ENCODE peak calls at places on chromosome 12, in seven cellular contexts. F, P, M, V, W, Y and S are unnamed samples.

GRCh38 chr12:92047058-92047826 is 98.4 kb downstream of the BTG1 start:
- DNase-seq in Y (no peak), F (no peak), M (no peak), W (no peak), P (no peak), V (no peak), S (no peak)

GRCh38 chr12:11839093-11839641 is 189.7 kb downstream of the ETV6 start:
- DNase-seq in V (no peak), W (no peak), M (no peak), Y (no peak), F (peak), P (peak), S (no peak)

GRCh38 chr12:95989504-95990123 is 6.5 kb downstream of the HAL start:
- DNase-seq in M (no peak), P (no peak), F (no peak), W (no peak), V (no peak), Y (no peak), S (peak)

GRCh38 chr12:48973084-48973483 is 1.5 kb upstream of the WNT10B start:
- DNase-seq in M (no peak), F (no peak), P (no peak), Y (no peak), V (no peak), W (no peak), S (no peak)

GRCh38 chr12:24177889-24178288 is 228.4 kb upstream of the SOX5 start:
- DNase-seq in W (no peak), M (no peak), V (no peak), F (no peak), P (no peak), Y (no peak), S (no peak)

GRCh38 chr12:71440393-71441349 is 1.1 kb downstream of the LGR5 start:
- DNase-seq in M (no peak), P (peak), W (peak), Y (peak), V (peak), F (peak), S (no peak)

GRCh38 chr12:96386794-96387193 is 13.4 kb downstream of the CDK17 start:
- DNase-seq in V (no peak), P (no peak), W (no peak), Y (no peak), M (no peak), F (no peak), S (no peak)

GRCh38 chr12:56781726-56782125 is 18.6 kb downstream of the HSD17B6 start:
- DNase-seq in V (no peak), F (no peak), W (no peak), Y (no peak), P (no peak), M (no peak), S (no peak)

DNA sequence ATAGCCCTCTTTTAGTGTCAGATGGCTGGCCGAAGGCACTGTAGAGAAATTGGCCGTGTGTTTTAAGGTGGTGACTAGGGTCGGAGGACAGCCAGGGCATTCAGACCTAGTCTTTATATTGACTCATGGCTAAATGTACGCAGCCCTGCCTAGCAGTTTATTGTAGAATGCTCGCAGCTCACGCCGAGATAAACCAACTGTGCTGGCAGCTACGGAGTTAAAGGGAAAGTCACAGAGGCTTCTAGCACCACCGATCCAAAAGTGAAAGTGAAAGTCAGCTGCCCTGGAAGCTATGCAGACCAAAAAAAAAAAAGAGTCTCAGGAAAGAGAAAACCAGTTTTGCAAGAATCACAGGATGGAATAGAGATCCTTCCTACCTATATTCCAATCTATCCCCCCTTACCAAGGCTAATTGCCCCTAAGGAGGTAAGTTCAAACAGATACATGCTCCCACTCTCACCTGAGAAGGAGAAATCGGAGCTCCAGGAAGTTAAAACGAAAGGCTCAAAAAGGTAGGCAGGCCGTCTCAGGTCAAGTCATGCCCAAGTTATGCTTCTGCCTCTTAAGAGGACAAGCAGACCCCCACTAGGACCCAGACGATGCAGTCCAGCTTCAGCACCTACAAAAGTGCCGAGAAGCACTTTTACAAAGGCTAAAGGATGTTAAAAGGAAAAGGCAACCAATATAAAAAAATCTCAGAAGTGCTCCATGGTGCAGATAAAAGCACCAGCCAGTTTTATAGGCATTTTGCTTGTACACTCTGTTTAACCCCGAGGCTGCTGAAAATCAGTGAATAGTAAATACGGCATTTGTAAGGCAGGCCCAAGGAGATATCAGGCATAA is 24.8 kb downstream of the KLRK1 start:
- DNase-seq in Y (no peak), M (peak), F (peak), P (peak), V (peak), W (peak), S (no peak)
- TF ChIP-seq EP300 in Y (no peak), M (no peak), F (no peak), P (no peak), V (no peak), W (no peak), S (no peak)

GRCh38 chr12:121921106-121921505 is 2.7 kb downstream of the CFAP251 start:
- DNase-seq in F (no peak), Y (no peak), V (no peak), W (no peak), M (no peak), P (no peak), S (no peak)
- TF ChIP-seq EP300 in F (no peak), Y (no peak), V (no peak), W (no peak), M (no peak), P (no peak), S (no peak)

DNA sequence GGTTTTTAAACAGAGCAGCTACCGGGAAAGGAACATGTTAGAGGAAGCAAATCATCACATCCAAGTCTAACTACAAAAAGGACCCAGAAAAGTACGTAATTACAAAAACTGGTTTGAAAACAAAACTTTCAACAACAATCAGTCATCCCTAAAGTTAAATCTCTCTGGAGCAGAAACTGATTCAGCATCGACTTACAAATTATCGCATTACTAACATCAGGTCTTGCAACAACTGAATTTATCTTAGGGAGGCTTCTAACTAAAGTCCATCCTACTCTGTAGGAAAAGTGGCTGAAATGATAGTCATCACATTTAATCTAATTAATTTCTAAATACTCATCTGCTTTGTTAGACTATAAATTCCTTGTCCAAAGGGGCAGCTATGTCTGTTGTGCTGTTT is 136.9 kb downstream of the MED13L start:
- DNase-seq in F (no peak), Y (no peak), P (no peak), V (no peak), M (no peak), W (no peak), S (no peak)
- TF ChIP-seq EP300 in F (no peak), Y (no peak), P (no peak), V (no peak), M (no peak), W (no peak), S (no peak)

GRCh38 chr12:3311027-3311402 is 180.0 kb upstream of the PRMT8 start:
- DNase-seq in P (peak), W (peak), M (no peak), F (no peak), V (no peak), Y (no peak), S (no peak)
- TF ChIP-seq EP300 in P (no peak), W (no peak), M (no peak), F (no peak), V (no peak), Y (no peak), S (no peak)

DNA sequence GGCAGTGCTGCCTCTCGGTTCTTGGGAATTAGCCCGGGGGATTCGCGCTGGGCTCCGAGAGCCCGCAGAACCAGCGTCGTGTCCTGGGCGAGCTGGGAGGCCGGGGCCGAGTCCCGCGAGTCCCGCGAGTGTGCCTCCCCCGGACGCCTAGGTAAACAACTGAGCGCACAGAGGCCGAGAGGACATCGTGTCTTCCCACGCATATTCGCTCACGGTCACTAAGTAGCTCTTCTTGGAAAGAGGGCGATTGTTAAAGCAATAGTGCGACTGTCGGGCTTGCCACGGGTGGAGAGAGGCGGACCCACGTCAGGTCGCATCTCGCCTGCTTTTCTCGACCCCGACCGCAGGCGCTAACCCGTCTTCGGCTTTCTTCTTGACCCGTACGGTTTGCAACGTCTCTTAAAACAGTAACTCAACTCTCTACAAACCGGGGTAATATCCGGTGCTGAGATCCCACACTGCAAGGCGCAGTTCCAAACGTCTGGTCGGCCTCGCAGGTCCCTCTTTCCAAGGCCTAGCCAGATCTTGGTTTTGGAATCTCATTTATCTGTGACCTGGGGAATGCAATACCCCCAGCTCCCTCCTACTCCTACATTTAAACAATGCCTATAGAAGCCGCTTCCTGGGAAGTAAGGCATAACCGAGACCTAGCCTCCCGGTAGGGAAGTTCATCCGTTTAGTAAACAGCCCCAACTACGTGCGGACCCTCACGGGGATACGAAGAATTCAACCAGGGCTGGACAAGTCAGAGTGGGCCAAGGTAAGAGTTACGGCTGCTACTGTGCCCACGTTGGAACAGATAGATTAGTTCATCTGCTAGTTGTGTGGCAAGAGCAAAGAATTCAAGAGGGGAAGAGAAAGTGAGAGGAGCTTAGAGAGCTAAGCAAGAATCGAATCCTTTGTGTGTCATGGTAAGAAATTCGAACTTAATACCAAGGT is 736 bp upstream of the PHLDA1 start:
- DNase-seq in P (peak), Y (no peak), W (peak), V (peak), M (peak), F (peak), S (peak)
- TF ChIP-seq EP300 in P (no peak), Y (no peak), W (no peak), V (no peak), M (no peak), F (no peak), S (no peak)

GRCh38 chr12:124698998-124699305 is 131.5 kb upstream of the NCOR2 start:
- DNase-seq in P (no peak), M (no peak), V (no peak), W (no peak), F (no peak), Y (no peak), S (no peak)

GRCh38 chr12:124700810-124701594 is 133.6 kb upstream of the NCOR2 start:
- DNase-seq in Y (no peak), M (no peak), V (peak), P (no peak), W (peak), F (no peak), S (no peak)

GRCh38 chr12:124698211-124698997 is 131.0 kb upstream of the NCOR2 start:
- DNase-seq in F (no peak), P (no peak), M (no peak), V (no peak), Y (no peak), W (peak), S (no peak)

GRCh38 chr12:124702736-124703135 is 135.3 kb upstream of the NCOR2 start:
- DNase-seq in M (no peak), W (no peak), V (no peak), F (no peak), P (no peak), Y (no peak), S (no peak)

DNA sequence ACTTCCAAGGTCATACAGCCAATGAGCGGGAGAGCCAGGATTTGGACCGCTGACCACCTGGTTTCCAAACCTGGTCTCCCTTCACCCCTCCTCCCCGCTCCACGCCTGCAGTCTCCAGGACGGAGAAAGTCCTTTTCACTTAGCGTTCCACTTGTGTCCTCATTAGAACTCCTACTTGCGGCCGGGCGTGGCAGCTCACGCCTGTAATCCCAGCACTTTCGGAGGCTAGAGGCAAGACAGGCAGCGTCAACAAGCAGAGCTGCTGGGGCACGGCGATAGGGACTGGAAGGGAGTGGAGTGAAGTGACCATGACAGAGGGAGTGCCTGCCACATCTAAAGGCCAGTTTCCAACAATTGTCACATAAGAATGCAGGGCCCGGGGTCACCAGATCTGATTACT is 132.5 kb upstream of the NCOR2 start:
- DNase-seq in V (no peak), P (no peak), Y (no peak), W (peak), M (no peak), F (peak), S (no peak)
- TF ChIP-seq EP300 in V (no peak), P (no peak), Y (no peak), W (no peak), M (no peak), F (no peak), S (no peak)

GRCh38 chr12:109592905-109593272 is 19.3 kb downstream of the MVK start:
- DNase-seq in M (no peak), F (no peak), Y (no peak), V (no peak), P (no peak), W (no peak), S (no peak)
- TF ChIP-seq EP300 in M (no peak), F (no peak), Y (no peak), V (no peak), P (no peak), W (no peak), S (no peak)

GRCh38 chr12:93273834-93274705 is 103.7 kb upstream of the NUDT4 start:
- DNase-seq in M (no peak), F (no peak), W (no peak), P (no peak), V (no peak), Y (no peak), S (no peak)
- TF ChIP-seq EP300 in M (no peak), F (no peak), W (no peak), P (no peak), V (no peak), Y (no peak), S (no peak)